ENCODE peak calls at places on chromosome 18, in nine cellular contexts. A, C, H, G, S, N, T, E and K are unnamed samples.

GRCh38 chr18:3251963-3252277 is 4.3 kb downstream of the MYL12A start:
- DNase-seq in N (no peak), A (no peak), G (no peak), C (no peak), T (no peak), E (no peak), S (no peak), H (no peak), K (no peak)

GRCh38 chr18:77470836-77471413 is 221.3 kb downstream of the GALR1 start:
- DNase-seq in E (no peak), G (no peak), A (no peak), T (no peak), C (no peak), N (peak; percentile 30), H (no peak), S (no peak), K (no peak)

GRCh38 chr18:49038423-49038822 is 87.7 kb upstream of the SMAD7 start:
- DNase-seq in H (no peak), G (no peak), A (no peak), C (no peak), N (no peak), S (no peak), E (no peak), T (no peak), K (no peak)

GRCh38 chr18:70047931-70048603 is 100.4 kb upstream of the CD226 start:
- DNase-seq in E (no peak), C (no peak), T (no peak), H (no peak), G (peak; percentile 43), S (no peak), A (no peak), N (peak; percentile 80), K (no peak)

GRCh38 chr18:12748671-12749070 is 45.8 kb downstream of the PSMG2 start:
- DNase-seq in C (no peak), N (no peak), H (no peak), E (no peak), A (no peak), T (no peak), G (no peak), S (no peak), K (no peak)

GRCh38 chr18:76209597-76209996 is 285.4 kb downstream of the ZNF516 start:
- DNase-seq in C (no peak), S (no peak), A (no peak), H (no peak), G (no peak), E (no peak), N (peak; percentile 86), T (no peak), K (peak; percentile 19)

GRCh38 chr18:45666520-45666919 is 51.2 kb downstream of the SLC14A2 start:
- DNase-seq in H (peak; percentile 51), S (no peak), C (no peak), E (no peak), N (no peak), G (no peak), A (no peak), T (peak; percentile 50), K (no peak)

GRCh38 chr18:80109676-80110078 is 615 bp downstream of the ADNP2 start:
- DNase-seq in N (peak; percentile 48), H (peak; percentile 75), S (peak; percentile 63), C (peak; percentile 29), G (peak; percentile 39), A (peak; percentile 56), T (peak; percentile 73), E (no peak), K (peak; percentile 35)

GRCh38 chr18:37385846-37386435 is 179.7 kb downstream of the CELF4 start:
- DNase-seq in S (no peak), N (peak; percentile 48), H (peak; percentile 67), G (no peak), C (no peak), T (peak; percentile 65), E (no peak), A (peak; percentile 42), K (no peak)

DNA sequence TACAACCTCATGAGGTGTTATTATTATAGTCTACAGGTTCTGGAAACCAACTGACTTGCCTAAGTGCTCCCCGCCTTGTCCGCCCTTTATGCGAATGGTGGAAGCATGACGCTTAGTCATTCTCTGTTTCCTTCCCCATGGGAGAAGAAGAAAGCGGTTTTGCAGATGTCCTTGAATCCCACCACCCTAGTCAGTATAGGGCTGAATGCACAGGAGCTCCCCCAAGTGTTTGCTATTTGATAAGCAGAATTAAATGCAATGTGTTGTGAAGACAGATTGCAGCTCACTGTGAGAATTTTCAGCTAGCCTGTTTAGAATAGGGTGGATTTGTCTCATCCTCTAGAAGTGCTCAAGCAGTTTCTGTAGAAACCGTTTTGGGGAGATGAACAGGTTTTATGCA is 652.0 kb downstream of the DCC start:
- DNase-seq in S (no peak), N (no peak), C (no peak), H (no peak), T (no peak), G (no peak), E (no peak), A (no peak), K (no peak)
- TF ChIP-seq CTCF in S (no peak), N (no peak), C (no peak), H (no peak), T (no peak), G (no peak), E (no peak), A (no peak), K (no peak)

DNA sequence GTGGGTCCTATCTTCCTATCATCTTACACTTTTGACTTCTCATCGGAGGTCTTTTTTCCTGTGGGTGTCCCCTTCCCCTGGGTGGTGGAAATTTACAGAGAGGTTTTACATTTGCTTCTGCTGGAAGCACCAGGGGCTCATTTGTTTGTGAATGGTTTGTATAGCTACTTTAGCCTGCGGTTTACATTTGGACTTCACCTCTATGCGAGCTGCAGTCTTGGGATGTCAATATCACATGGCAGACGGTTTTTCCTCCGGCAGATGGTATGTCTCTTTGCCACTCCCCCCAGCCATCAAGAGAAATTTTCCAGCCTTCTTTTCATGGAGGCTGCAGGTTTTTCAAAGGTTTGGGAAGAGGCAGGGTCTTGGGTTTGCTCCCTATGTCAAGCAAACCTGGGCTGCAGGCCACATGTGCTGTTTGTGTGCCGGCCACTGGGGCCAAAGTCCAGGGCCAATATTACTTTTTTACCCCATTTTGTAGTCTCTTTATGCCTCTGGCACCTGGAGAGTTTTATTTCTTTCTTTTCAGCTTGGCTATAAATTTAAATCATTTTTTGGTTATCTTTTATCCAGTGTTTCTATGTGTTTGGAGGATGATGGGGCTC is 23.9 kb upstream of the BOD1L2 start:
- DNase-seq in G (no peak), N (no peak), C (no peak), H (no peak), E (no peak), T (no peak), S (no peak), A (no peak), K (no peak)
- TF ChIP-seq CTCF in G (no peak), N (no peak), C (no peak), H (no peak), E (no peak), T (no peak), S (no peak), A (no peak), K (no peak)

DNA sequence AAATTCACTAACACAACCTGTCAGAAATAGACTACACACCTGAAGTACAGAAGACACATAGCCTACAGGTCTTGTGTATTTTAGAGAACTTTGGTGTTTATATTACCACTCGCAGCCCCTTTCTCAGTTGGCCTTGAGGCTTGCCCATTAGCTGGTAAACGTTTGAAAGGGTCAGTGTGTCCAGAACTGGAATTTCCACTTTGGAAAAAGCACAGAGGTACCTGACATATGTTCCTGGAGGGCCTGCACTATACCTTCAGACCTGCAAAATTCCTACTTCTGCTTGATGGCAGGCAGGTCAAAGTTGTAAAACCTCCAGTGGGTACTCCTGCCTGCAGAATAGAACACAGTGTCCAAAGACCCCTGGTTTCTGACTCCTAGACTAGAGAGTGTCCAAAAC is 3.0 kb downstream of the KCTD1 start:
- DNase-seq in N (no peak), A (no peak), H (no peak), C (no peak), S (no peak), T (no peak), G (no peak), E (no peak), K (no peak)
- TF ChIP-seq CTCF in N (no peak), A (no peak), H (no peak), C (no peak), S (no peak), T (no peak), G (no peak), E (no peak), K (no peak)

GRCh38 chr18:32358075-32358474 is 112.6 kb downstream of the GAREM1 start:
- DNase-seq in T (no peak), C (no peak), S (no peak), E (no peak), H (no peak), G (no peak), N (no peak), A (no peak), K (no peak)
- TF ChIP-seq CTCF in T (no peak), C (no peak), S (no peak), E (no peak), H (no peak), G (no peak), N (no peak), A (no peak), K (no peak)

GRCh38 chr18:21914739-21915319 is 174.2 kb downstream of the MIB1 start:
- DNase-seq in T (no peak), E (no peak), A (peak; percentile 56), N (peak; percentile 65), G (no peak), S (no peak), H (no peak), C (no peak), K (no peak)
- TF ChIP-seq CTCF in T (peak; percentile 6), E (no peak), A (peak; percentile 65), N (peak; percentile 62), G (peak; percentile 32), S (peak; percentile 37), H (peak; percentile 24), C (peak; percentile 13), K (peak; percentile 18)

DNA sequence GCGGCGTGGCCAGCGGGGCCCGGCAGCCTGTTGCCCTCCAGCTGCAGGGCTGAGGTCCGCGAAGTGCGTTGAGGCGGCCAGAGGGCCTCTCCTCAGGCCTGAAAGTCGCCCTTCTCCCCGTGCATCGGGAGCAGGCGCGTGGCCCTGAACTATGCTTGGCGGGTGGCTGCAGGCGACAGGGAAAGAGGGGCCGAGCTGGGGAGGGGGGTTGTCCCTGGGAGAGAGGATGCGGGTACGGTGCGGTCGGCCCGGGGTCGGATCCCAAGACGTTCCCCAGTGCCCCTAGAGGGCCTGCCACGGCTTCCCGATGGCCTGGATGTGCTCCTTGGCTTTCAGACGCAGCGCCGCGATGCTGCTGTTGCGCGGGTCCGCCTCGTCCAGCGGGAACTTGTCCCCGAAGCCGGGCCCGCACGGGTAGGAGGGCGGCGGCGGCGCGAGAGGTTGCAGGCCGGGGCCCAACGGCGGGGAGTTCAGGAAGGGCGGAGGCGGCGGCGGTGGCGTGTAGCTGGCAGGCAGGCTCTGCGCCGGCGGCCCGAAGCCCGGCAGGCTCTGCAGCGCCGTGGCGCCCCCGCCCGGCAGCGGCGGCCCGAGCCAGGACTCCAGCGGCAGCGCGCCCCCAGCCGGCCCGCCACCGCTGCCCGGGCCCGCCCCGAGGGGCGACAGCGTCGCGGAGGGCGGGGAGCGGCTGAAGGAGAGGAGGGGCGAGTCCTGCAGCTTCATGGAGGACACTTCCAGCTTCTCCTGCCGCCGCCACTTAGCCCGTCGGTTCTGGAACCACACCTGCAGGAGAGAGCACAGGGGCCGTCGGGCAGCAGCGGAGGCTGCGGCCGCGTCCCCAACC is 4.3 kb downstream of the RAX start:
- DNase-seq in H (peak; percentile 85), E (no peak), C (no peak), G (no peak), S (no peak), N (peak; percentile 25), A (peak; percentile 20), T (peak; percentile 90), K (peak; percentile 74)
- TF ChIP-seq CTCF in H (peak; percentile 53), E (no peak), C (peak; percentile 10), G (peak; percentile 10), S (no peak), N (no peak), A (no peak), T (peak; percentile 60), K (no peak)